ENCODE peak calls at places on chromosome 15, in seven cellular contexts. I is fibroblast of pulmonary artery; J is activated CD8-positive, alpha-beta memory T cell treated with anti-CD3 and anti-CD28 coated beads, Interleukin-2, amount 50 U/mL, for 4 hours; P is activated CD4-positive, alpha-beta T cell treated with anti-CD3 and anti-CD28 coated beads, Interleukin-2, amount 50 U/mL, for 1 hour; R is H54; C is lung; Y is CD4-positive, alpha-beta T cell. X is an unnamed sample.

GRCh38 chr15:36161781-36162212 is 417.6 kb upstream of the CDIN1 start:
- DNase-seq in I (peak), J (no peak), P (no peak), R (no peak), C (no peak), Y (no peak), X (no peak)

GRCh38 chr15:63157891-63158431 is 684 bp upstream of the RPS27L start:
- DNase-seq in I (peak), J (no peak), P (no peak), R (peak), C (peak), Y (peak), X (no peak)

GRCh38 chr15:23687143-23687470 is at the start of gene NDN:
- DNase-seq in I (peak), J (no peak), P (no peak), R (no peak), C (peak), Y (no peak), X (no peak)

GRCh38 chr15:92409521-92409920 is 15.8 kb downstream of the ST8SIA2 start:
- DNase-seq in I (no peak), J (no peak), P (no peak), R (no peak), C (no peak), Y (no peak), X (no peak)

GRCh38 chr15:75098371-75098770 is 75.0 kb downstream of the PPCDC start:
- DNase-seq in I (no peak), J (no peak), P (no peak), R (no peak), C (no peak), Y (no peak), X (no peak)

GRCh38 chr15:88653200-88654064 is 14.6 kb downstream of the ISG20 start:
- DNase-seq in I (no peak), J (no peak), P (no peak), R (no peak), C (peak), Y (no peak), X (no peak)

GRCh38 chr15:75739791-75740190 is 27.1 kb upstream of the CSPG4 start:
- DNase-seq in I (no peak), J (no peak), P (no peak), R (no peak), C (no peak), Y (no peak), X (peak)

GRCh38 chr15:90099072-90099867 is 3.0 kb downstream of the IDH2 start:
- DNase-seq in I (no peak), J (peak), P (peak), R (no peak), C (no peak), Y (no peak), X (no peak)

GRCh38 chr15:62964251-62964650 is 78.3 kb upstream of the TPM1 start:
- DNase-seq in I (no peak), J (no peak), P (no peak), R (no peak), C (no peak), Y (no peak), X (no peak)